ENCODE peak calls at places on chromosomes 3 and 15, in five cellular contexts. O, K, L, U and Y are unnamed samples.
A peak's percentile ranks its signal among the peaks of the same experiment; 100 is the strongest.

GRCh38 chr3:183244219-183244618 is 8.8 kb upstream of the B3GNT5 start:
- DNase-seq in O (no peak), K (peak; percentile 36), L (peak; percentile 11), U (peak; percentile 40), Y (no peak)

GRCh38 chr15:80404057-80404718 is at the start of gene ARNT2:
- DNase-seq in O (no peak), K (peak; percentile 33), L (peak; percentile 95), U (no peak), Y (peak; percentile 33)

GRCh38 chr3:18085429-18085828 is 339.7 kb downstream of the SATB1 start:
- DNase-seq in O (no peak), K (no peak), L (no peak), U (no peak), Y (no peak)

GRCh38 chr3:65412591-65412990 is 626.1 kb downstream of the MAGI1 start:
- DNase-seq in O (no peak), K (no peak), L (no peak), U (no peak), Y (peak; percentile 62)

GRCh38 chr15:95440712-95441111 is 889.8 kb upstream of the NR2F2 start:
- DNase-seq in O (no peak), K (no peak), L (no peak), U (no peak), Y (no peak)

GRCh38 chr15:83656943-83657528 is 3.1 kb downstream of the ADAMTSL3 start:
- DNase-seq in O (no peak), K (no peak), L (peak; percentile 74), U (no peak), Y (no peak)

GRCh38 chr3:105429034-105429762 is 62.5 kb downstream of the ALCAM start:
- DNase-seq in O (no peak), K (no peak), L (no peak), U (no peak), Y (no peak)

GRCh38 chr15:69092159-69092558 is 68.3 kb upstream of the GLCE start:
- DNase-seq in O (no peak), K (peak; percentile 77), L (peak; percentile 58), U (no peak), Y (no peak)

GRCh38 chr15:70528270-70528706 is 235.1 kb downstream of the UACA start:
- DNase-seq in O (peak; percentile 45), K (peak; percentile 85), L (no peak), U (no peak), Y (no peak)

GRCh38 chr3:23418026-23418425 is 214.9 kb downstream of the UBE2E2 start:
- DNase-seq in O (no peak), K (no peak), L (no peak), U (no peak), Y (no peak)

GRCh38 chr3:17130956-17131355 is 246.2 kb downstream of the PLCL2 start:
- DNase-seq in O (no peak), K (no peak), L (no peak), U (no peak), Y (no peak)

GRCh38 chr3:160154033-160154432 is 71.2 kb upstream of the C3orf80 start:
- DNase-seq in O (no peak), K (peak; percentile 88), L (no peak), U (no peak), Y (no peak)

GRCh38 chr3:37905987-37906674 is 44.5 kb downstream of the CTDSPL start:
- DNase-seq in O (no peak), K (peak; percentile 77), L (peak; percentile 76), U (peak; percentile 41), Y (peak; percentile 23)

GRCh38 chr3:189393598-189393997 is 221.8 kb downstream of the TPRG1 start:
- DNase-seq in O (no peak), K (no peak), L (no peak), U (no peak), Y (no peak)

GRCh38 chr15:57031605-57032004 is 113.2 kb downstream of the TCF12 start:
- DNase-seq in O (no peak), K (peak; percentile 57), L (no peak), U (peak; percentile 71), Y (peak; percentile 46)

GRCh38 chr3:194138732-194139084 is 2.8 kb downstream of the HES1 start:
- DNase-seq in O (no peak), K (peak; percentile 81), L (peak; percentile 78), U (no peak), Y (no peak)

GRCh38 chr15:43256341-43256740 is 10.4 kb downstream of the TGM5 start:
- DNase-seq in O (no peak), K (no peak), L (no peak), U (no peak), Y (no peak)

GRCh38 chr3:197878427-197878826 is 71.6 kb upstream of the RPL35A start:
- DNase-seq in O (no peak), K (peak; percentile 84), L (peak; percentile 71), U (no peak), Y (no peak)

GRCh38 chr3:30611613-30612421 is 5.4 kb downstream of the TGFBR2 start:
- DNase-seq in O (no peak), K (peak; percentile 83), L (no peak), U (no peak), Y (no peak)

GRCh38 chr3:30607032-30607833 is 832 bp downstream of the TGFBR2 start:
- DNase-seq in O (peak; percentile 85), K (peak; percentile 58), L (peak; percentile 65), U (peak; percentile 72), Y (peak; percentile 17)

GRCh38 chr3:30610702-30611410 is 4.5 kb downstream of the TGFBR2 start:
- DNase-seq in O (no peak), K (no peak), L (no peak), U (no peak), Y (no peak)

GRCh38 chr3:30612422-30613134 is 6.2 kb downstream of the TGFBR2 start:
- DNase-seq in O (no peak), K (no peak), L (no peak), U (no peak), Y (no peak)

GRCh38 chr3:30609930-30610701 is 3.7 kb downstream of the TGFBR2 start:
- DNase-seq in O (no peak), K (no peak), L (no peak), U (no peak), Y (no peak)
- H3K4me3 ChIP-seq in O (peak overlapping the region; percentile 86), K (no peak overlapping the region), L (no peak overlapping the region), U (no peak overlapping the region), Y (no peak overlapping the region)

GRCh38 chr15:101244039-101244781 is 7.6 kb downstream of the CHSY1 start:
- DNase-seq in O (no peak), K (peak; percentile 69), L (no peak), U (no peak), Y (no peak)
- TF ChIP-seq CTCF in O (no peak), K (no peak), L (no peak), U (no peak), Y (no peak)

GRCh38 chr3:169149349-169149890 is 514.1 kb downstream of the MECOM start:
- DNase-seq in O (peak; percentile 83), K (peak; percentile 80), L (peak; percentile 80), U (peak; percentile 89), Y (peak; percentile 89)

GRCh38 chr3:169148448-169149348 is 514.8 kb downstream of the MECOM start:
- DNase-seq in O (no peak), K (no peak), L (no peak), U (no peak), Y (no peak)

GRCh38 chr3:169152319-169152718 is 511.2 kb downstream of the MECOM start:
- DNase-seq in O (no peak), K (no peak), L (no peak), U (no peak), Y (peak; percentile 7)

GRCh38 chr3:169150874-169151273 is 512.6 kb downstream of the MECOM start:
- DNase-seq in O (no peak), K (no peak), L (no peak), U (no peak), Y (no peak)

DNA sequence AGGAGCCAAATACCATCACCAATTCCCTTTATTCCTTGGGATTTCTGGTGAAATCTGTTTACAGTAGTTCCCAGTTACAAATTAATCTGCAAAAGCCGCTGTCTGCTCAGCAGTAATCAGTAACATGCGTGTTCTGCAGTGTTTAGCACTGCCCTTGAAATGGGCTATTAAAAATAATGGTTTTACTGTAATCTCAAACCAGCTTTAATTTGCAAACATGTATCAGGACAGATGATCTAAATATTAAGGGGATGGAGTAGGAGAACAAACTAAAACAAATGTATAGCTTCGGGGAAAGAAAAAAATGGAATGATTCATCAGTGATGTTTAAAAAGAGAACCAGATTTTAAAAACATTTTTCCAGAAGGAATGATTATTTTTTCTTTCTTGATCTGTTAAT is 513.2 kb downstream of the MECOM start:
- DNase-seq in O (no peak), K (no peak), L (no peak), U (no peak), Y (no peak)
- H3K27me3 ChIP-seq in O (peaks cover 67% of the 10 kb centered on the region), K (no peaks in the 10 kb centered on the region), L (peaks cover 33% of the 10 kb centered on the region), U (no peaks in the 10 kb centered on the region), Y (peaks cover 40% of the 10 kb centered on the region)

GRCh38 chr15:35068861-35069260 is 16.2 kb downstream of the NANOGP8 start:
- DNase-seq in O (no peak), K (no peak), L (no peak), U (no peak), Y (no peak)
- H3K4me3 ChIP-seq in O (no peak overlapping the region), K (no peak overlapping the region), L (no peak overlapping the region), U (no peak overlapping the region), Y (no peak overlapping the region)

GRCh38 chr3:98617841-98618240 is 24.4 kb upstream of the CPOX start:
- DNase-seq in O (no peak), K (no peak), L (no peak), U (no peak), Y (no peak)

GRCh38 chr3:98608029-98608428 is 14.6 kb upstream of the CPOX start:
- DNase-seq in O (no peak), K (no peak), L (no peak), U (no peak), Y (no peak)

GRCh38 chr3:98613616-98614015 is 20.2 kb upstream of the CPOX start:
- DNase-seq in O (no peak), K (peak; percentile 68), L (no peak), U (no peak), Y (no peak)

GRCh38 chr3:98612996-98613517 is 19.6 kb upstream of the CPOX start:
- DNase-seq in O (no peak), K (no peak), L (no peak), U (no peak), Y (peak; percentile 6)

DNA sequence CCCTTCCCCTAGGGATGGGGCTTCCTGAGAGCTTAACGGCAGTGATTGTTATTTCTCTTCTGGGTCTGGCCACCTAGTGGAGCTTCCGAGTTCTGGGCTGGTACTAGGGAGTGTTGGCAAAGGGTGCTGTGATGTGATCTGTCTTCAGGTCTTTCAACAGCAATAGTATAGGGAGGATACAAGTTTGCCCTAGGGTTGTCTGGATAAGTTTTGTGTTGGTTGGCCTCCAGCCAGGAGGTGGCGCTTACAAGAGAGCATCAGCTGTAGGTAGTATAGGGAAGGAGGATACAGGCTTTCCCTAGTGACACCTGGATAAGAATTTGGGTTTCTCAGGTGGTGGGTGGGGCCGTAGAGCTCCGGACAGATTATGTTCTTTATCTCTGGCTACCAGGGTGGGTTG is 19.2 kb upstream of the CPOX start:
- DNase-seq in O (no peak), K (no peak), L (no peak), U (peak; percentile 53), Y (peak; percentile 54)
- TF ChIP-seq CTCF in O (peak; percentile 32), K (no peak), L (peak; percentile 27), U (no peak), Y (peak; percentile 37)